ENCODE peak calls at places on chromosome 17, in seven cellular contexts. Q, D, P, Y, B, L and N are unnamed samples. For H3K27me3, the result is how much of the 10 kb centered on the place peaks cover.

GRCh38 chr17:75872434-75873351 is 5.7 kb downstream of the TRIM47 start:
- DNase-seq in Q (peak), D (no peak), P (peak), Y (no peak), B (peak), L (peak), N (no peak)

GRCh38 chr17:48576479-48577309 is 1.5 kb downstream of the HOXB4 start:
- DNase-seq in Q (no peak), D (no peak), P (no peak), Y (no peak), B (no peak), L (no peak), N (no peak)

GRCh38 chr17:34378664-34379101 is 15.7 kb upstream of the CCL1 start:
- DNase-seq in Q (peak), D (no peak), P (no peak), Y (no peak), B (no peak), L (no peak), N (no peak)

GRCh38 chr17:39229274-39229913 is 3.6 kb upstream of the STAC2 start:
- DNase-seq in Q (no peak), D (no peak), P (no peak), Y (no peak), B (no peak), L (no peak), N (no peak)

GRCh38 chr17:72515291-72516065 is 394.7 kb downstream of the SOX9 start:
- DNase-seq in Q (peak), D (no peak), P (no peak), Y (no peak), B (no peak), L (no peak), N (peak)

GRCh38 chr17:45783593-45784292 is 377 bp upstream of the CRHR1 start:
- DNase-seq in Q (no peak), D (peak), P (no peak), Y (peak), B (no peak), L (no peak), N (peak)

GRCh38 chr17:82231562-82232321 is 2.9 kb downstream of the SLC16A3 start:
- DNase-seq in Q (peak), D (peak), P (no peak), Y (no peak), B (no peak), L (peak), N (peak)

GRCh38 chr17:15510361-15510760 is 42.9 kb upstream of the CDRT4 start:
- DNase-seq in Q (peak), D (no peak), P (peak), Y (no peak), B (no peak), L (no peak), N (no peak)

GRCh38 chr17:12388206-12388605 is 277.5 kb upstream of the MYOCD start:
- DNase-seq in Q (peak), D (no peak), P (peak), Y (no peak), B (no peak), L (no peak), N (no peak)

GRCh38 chr17:77422104-77422782 is 281.5 kb downstream of the SEC14L1 start:
- DNase-seq in Q (no peak), D (no peak), P (no peak), Y (no peak), B (no peak), L (no peak), N (no peak)

GRCh38 chr17:32285770-32286517 is 20.3 kb downstream of the RHBDL3 start:
- DNase-seq in Q (no peak), D (no peak), P (no peak), Y (no peak), B (no peak), L (no peak), N (no peak)

GRCh38 chr17:54898576-54898975 is 2.1 kb upstream of the TOM1L1 start:
- DNase-seq in Q (no peak), D (no peak), P (no peak), Y (no peak), B (no peak), L (no peak), N (no peak)

GRCh38 chr17:75808905-75809621 is 24.5 kb downstream of the UNK start:
- DNase-seq in Q (peak), D (no peak), P (no peak), Y (no peak), B (no peak), L (no peak), N (peak)

GRCh38 chr17:79922798-79923197 is 83.6 kb upstream of the CBX4 start:
- DNase-seq in Q (no peak), D (peak), P (no peak), Y (no peak), B (no peak), L (no peak), N (no peak)
- H3K27me3 ChIP-seq in Q (under half), D (under half), P (under half), Y (under half), B (under half), L (under half), N (under half)

GRCh38 chr17:80479246-80479566 is 2.8 kb upstream of the NPTX1 start:
- DNase-seq in Q (no peak), D (no peak), P (no peak), Y (no peak), B (no peak), L (no peak), N (no peak)

GRCh38 chr17:80478487-80479245 is 2.3 kb upstream of the NPTX1 start:
- DNase-seq in Q (no peak), D (no peak), P (no peak), Y (no peak), B (no peak), L (no peak), N (no peak)

GRCh38 chr17:80475949-80476876 is at the start of gene NPTX1:
- DNase-seq in Q (no peak), D (no peak), P (no peak), Y (no peak), B (no peak), L (no peak), N (no peak)

GRCh38 chr17:80476877-80477646 is 655 bp upstream of the NPTX1 start:
- DNase-seq in Q (no peak), D (no peak), P (no peak), Y (no peak), B (no peak), L (no peak), N (no peak)

DNA sequence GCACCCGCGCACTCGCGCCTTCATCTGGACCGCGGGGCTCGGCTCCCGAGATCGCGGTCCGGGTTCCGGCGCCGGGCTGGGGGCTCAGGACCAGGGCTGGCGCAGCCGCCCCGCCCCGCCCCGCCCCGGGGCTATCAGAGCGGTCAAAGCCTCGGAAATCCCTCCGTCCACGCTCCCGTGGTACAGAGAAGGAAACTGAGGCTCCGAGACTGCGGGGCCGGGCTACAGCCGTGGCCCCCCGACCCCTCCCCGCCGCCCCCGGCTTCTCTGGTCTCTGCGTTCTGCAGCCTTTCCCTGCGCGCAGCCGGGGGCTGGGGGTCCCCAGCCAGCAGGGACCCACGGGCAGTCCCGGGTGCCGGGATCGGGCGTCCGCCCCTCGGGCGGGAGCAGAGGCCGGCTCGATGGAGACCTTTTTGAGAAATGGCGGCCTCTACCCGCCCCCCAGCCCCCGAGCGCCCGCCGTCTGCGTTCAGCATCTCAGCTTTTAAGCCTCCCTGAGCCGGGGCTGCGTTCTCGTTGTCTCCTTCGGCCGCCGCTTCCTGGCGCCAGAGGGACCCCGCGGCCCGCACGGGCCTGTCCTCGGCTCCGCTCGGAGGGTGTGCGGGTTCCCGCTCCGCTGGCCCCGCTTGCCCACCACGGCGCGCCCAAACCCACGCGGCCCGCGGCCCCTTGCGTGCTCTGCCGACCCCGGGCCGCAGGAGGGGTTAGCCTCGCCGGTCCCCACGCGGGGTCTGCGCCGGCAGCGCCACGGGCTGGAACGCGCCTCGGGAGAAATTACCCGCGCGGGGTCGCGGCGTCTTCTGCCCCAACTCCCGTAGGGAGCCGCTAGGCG is 1.5 kb upstream of the NPTX1 start:
- DNase-seq in Q (peak), D (no peak), P (no peak), Y (no peak), B (peak), L (no peak), N (peak)
- H3K27me3 ChIP-seq in Q (under half), D (under half), P (half or more), Y (half or more), B (half or more), L (under half), N (half or more)

GRCh38 chr17:20012137-20012536 is 3.0 kb downstream of the SPECC1 start:
- DNase-seq in Q (no peak), D (no peak), P (no peak), Y (no peak), B (no peak), L (no peak), N (no peak)
- H3K27me3 ChIP-seq in Q (under half), D (under half), P (under half), Y (under half), B (under half), L (under half), N (under half)

GRCh38 chr17:42224651-42225050 is 30.4 kb upstream of the GHDC start:
- DNase-seq in Q (no peak), D (no peak), P (no peak), Y (no peak), B (no peak), L (no peak), N (no peak)

GRCh38 chr17:42227849-42228696 is 33.8 kb upstream of the GHDC start:
- DNase-seq in Q (peak), D (no peak), P (no peak), Y (no peak), B (no peak), L (no peak), N (no peak)

GRCh38 chr17:42221886-42222745 is 27.8 kb upstream of the GHDC start:
- DNase-seq in Q (peak), D (no peak), P (no peak), Y (peak), B (peak), L (peak), N (peak)
- H3K27me3 ChIP-seq in Q (under half), D (under half), P (under half), Y (under half), B (under half), L (under half), N (under half)